ENCODE peak calls at places on chromosomes 7 and 10, in four cellular contexts. Q is epithelial cell of esophagus, T is tibial artery, K is GM06990. R is an unnamed sample.

GRCh38 chr10:21399392-21400015 is 126.0 kb downstream of the SKIDA1 start:
- DNase-seq in T (no peak), K (no peak), Q (peak), R (no peak)

GRCh38 chr10:86349474-86349873 is 17.1 kb downstream of the GRID1 start:
- DNase-seq in K (no peak), Q (no peak), T (no peak), R (no peak)

GRCh38 chr10:58282615-58283014 is 13.7 kb downstream of the CISD1 start:
- DNase-seq in Q (no peak), T (no peak), K (peak), R (peak)

GRCh38 chr7:131254211-131254610 is 73.5 kb upstream of the MKLN1 start:
- DNase-seq in T (no peak), Q (peak), K (no peak), R (no peak)

GRCh38 chr7:151669762-151670161 is 150.1 kb upstream of the RHEB start:
- DNase-seq in Q (no peak), K (no peak), T (no peak), R (no peak)

GRCh38 chr10:12772797-12773587 is 228.5 kb downstream of the CCDC3 start:
- DNase-seq in Q (no peak), K (no peak), T (no peak), R (no peak)

GRCh38 chr10:26391701-26392695 is 46.1 kb upstream of the APBB1IP start:
- DNase-seq in T (no peak), Q (no peak), K (peak), R (peak)

GRCh38 chr7:8295638-8296361 is 33.8 kb upstream of the ICA1 start:
- DNase-seq in Q (peak), K (peak), T (no peak), R (peak)

GRCh38 chr7:123679614-123680013 is 23.9 kb downstream of the LMOD2 start:
- DNase-seq in K (no peak), T (no peak), Q (no peak), R (no peak)

GRCh38 chr10:78319841-78320240 is 286.2 kb downstream of the RPS24 start:
- DNase-seq in T (no peak), K (no peak), Q (no peak), R (no peak)

GRCh38 chr10:113219446-113219845 is 269.4 kb downstream of the TCF7L2 start:
- DNase-seq in Q (no peak), T (no peak), K (no peak), R (no peak)

GRCh38 chr10:115659616-115660015 is 566.5 kb downstream of the ATRNL1 start:
- DNase-seq in K (no peak), T (no peak), Q (no peak), R (no peak)

GRCh38 chr7:85185355-85186082 is 1.3 kb downstream of the SEMA3D start:
- DNase-seq in Q (peak), T (peak), K (peak), R (peak)

GRCh38 chr7:72445075-72445474 is 32.9 kb upstream of the CALN1 start:
- DNase-seq in T (no peak), K (no peak), Q (no peak), R (no peak)

GRCh38 chr10:24642921-24643678 is 80.6 kb downstream of the ARHGAP21 start:
- DNase-seq in T (no peak), K (no peak), Q (peak), R (peak)
- TF ChIP-seq CTCF in T (peak), K (peak), Q (peak), R (peak)

GRCh38 chr10:127117125-127117524 is 79.3 kb downstream of the INSYN2A start:
- DNase-seq in T (no peak), K (no peak), Q (peak), R (no peak)
- TF ChIP-seq CTCF in T (no peak), K (no peak), Q (no peak), R (no peak)

GRCh38 chr10:70652761-70653657 is 19.3 kb upstream of the ADAMTS14 start:
- DNase-seq in T (no peak), Q (peak), K (no peak), R (no peak)
- TF ChIP-seq CTCF in T (no peak), Q (no peak), K (no peak), R (no peak)

GRCh38 chr7:153886506-153887391 is 165.4 kb upstream of the DPP6 start:
- DNase-seq in T (no peak), Q (no peak), K (no peak), R (no peak)
- TF ChIP-seq CTCF in T (no peak), Q (no peak), K (no peak), R (no peak)

GRCh38 chr7:105444342-105444938 is 55.7 kb upstream of the SRPK2 start:
- DNase-seq in K (no peak), T (no peak), Q (no peak), R (no peak)

GRCh38 chr7:105438847-105439173 is 50.1 kb upstream of the SRPK2 start:
- DNase-seq in K (no peak), Q (no peak), T (no peak), R (no peak)

GRCh38 chr7:105438254-105438653 is 49.5 kb upstream of the SRPK2 start:
- DNase-seq in Q (no peak), T (no peak), K (no peak), R (no peak)

DNA sequence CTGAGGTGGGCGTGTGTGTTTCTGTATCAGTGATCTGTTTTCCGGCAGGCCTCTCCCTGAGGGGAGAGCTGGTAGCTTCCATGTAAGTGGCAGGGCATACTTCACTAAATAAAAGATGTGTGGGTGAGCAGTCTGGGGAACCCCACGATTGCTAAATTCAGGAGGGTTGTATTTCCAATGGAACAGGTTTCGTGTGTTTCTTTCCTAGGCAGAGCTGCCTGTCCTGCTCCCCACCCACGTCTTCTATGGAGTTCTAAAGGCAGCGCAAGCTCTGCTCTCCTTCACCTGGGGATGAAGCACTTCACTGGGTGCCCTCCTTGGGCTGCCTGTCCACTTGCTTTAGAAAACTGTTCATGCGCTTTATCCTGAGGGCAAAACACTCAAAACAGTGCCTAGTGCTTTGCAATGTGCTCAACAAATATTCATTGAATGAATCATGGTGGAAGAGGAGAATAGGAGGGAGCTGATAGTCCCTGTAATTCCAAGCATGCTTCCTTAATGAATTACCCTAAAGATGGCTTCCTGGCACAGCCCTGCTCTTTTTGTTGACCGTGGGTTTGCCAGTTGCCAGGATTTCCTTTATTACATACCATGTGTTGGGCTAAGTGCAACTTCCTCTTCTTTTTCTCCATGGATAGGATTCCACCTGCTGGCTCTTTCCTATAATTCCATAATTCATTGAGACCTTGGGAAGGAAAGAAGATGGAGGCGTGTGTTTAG is 50.6 kb upstream of the SRPK2 start:
- DNase-seq in T (no peak), Q (peak), K (no peak), R (no peak)
- TF ChIP-seq CTCF in T (no peak), Q (peak), K (no peak), R (no peak)

DNA sequence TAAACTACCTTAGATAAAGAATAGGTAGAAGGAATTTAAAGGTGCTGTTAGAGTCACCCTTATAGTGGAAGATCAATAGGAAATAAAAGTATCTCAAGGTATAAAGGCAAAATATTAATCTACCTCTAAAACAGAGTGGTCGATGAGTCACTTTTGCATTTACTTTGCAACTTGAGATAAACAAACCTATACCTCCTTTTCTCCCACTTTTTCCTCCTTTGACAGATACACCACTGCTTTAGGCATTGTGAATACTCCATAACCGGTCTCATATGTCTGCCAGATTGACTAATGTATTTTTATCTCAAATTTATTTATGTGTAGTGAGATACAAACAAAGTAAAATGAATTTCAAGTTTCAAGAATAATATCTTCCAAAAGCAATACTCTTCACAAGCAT is 193.5 kb downstream of the SKAP2 start:
- DNase-seq in Q (no peak), K (no peak), T (no peak), R (no peak)
- TF ChIP-seq CTCF in Q (no peak), K (no peak), T (no peak), R (no peak)

R was measured in GM10248.